ENCODE peak calls at places on chromosomes 1 and 21, in nine cellular contexts. A is CD4-positive, alpha-beta memory T cell; G is dorsolateral prefrontal cortex; T is spleen; I is ovary; D is IMR-90; X is H1; Z is Peyer's patch; C is substantia nigra. V is an unnamed sample.

GRCh38 chr1:196034080-196034706 is 574.0 kb downstream of the KCNT2 start:
- DNase-seq in T (no peak), Z (no peak), A (no peak), G (no peak), X (no peak), C (no peak), I (no peak), D (no peak), V (no peak)

GRCh38 chr1:170927955-170928850 is 7.1 kb upstream of the MROH9 start:
- DNase-seq in C (no peak), D (no peak), Z (no peak), I (no peak), X (no peak), G (no peak), A (no peak), T (no peak), V (no peak)

GRCh38 chr1:183239220-183239742 is 53.2 kb downstream of the LAMC2 start:
- DNase-seq in X (no peak), C (no peak), Z (no peak), D (no peak), G (no peak), T (no peak), A (no peak), I (no peak), V (no peak)

GRCh38 chr21:36188081-36188681 is 31.6 kb downstream of the DOP1B start:
- DNase-seq in Z (peak; percentile 81), I (no peak), C (no peak), D (no peak), X (no peak), A (no peak), G (no peak), T (peak; percentile 40), V (no peak)

GRCh38 chr1:73452522-73452921 is 745.5 kb downstream of the LRRIQ3 start:
- DNase-seq in A (no peak), D (no peak), I (no peak), C (no peak), X (no peak), G (no peak), T (no peak), Z (no peak), V (no peak)

GRCh38 chr1:245406426-245406825 is 251.6 kb downstream of the KIF26B start:
- DNase-seq in T (no peak), D (no peak), I (no peak), C (no peak), A (no peak), X (no peak), G (no peak), Z (no peak), V (no peak)

GRCh38 chr1:178011864-178012476 is 42.1 kb upstream of the SEC16B start:
- DNase-seq in X (no peak), G (no peak), A (no peak), I (no peak), Z (no peak), T (no peak), D (no peak), C (no peak), V (no peak)

GRCh38 chr1:220321758-220322157 is 49.5 kb upstream of the RAB3GAP2 start:
- DNase-seq in G (no peak), D (no peak), A (no peak), T (no peak), I (no peak), Z (no peak), C (no peak), X (no peak), V (no peak)

DNA sequence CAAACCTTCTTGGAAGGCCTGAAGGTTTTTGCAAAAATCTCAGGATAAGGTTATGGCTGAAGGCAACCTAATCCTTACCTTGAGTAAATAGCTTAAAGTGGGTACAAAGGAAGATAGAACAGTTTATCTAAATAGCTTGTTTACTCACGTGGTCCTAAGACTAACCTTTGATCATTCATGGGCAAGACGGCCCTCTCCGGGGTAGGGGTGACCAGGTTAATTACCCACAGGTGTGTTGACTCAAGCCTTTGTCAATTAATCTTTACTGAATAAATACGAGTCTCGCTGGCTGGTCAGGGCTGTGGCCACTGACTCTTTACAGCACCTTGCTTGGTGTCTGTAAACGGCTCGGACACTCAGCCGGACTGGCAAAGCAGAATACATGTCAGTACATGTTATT is 10.8 kb downstream of the AADACL4 start:
- DNase-seq in X (no peak), I (no peak), D (no peak), T (no peak), C (no peak), G (no peak), Z (no peak), A (no peak), V (no peak)
- H3K27ac ChIP-seq in X (no peak overlapping the region), I (no peak overlapping the region), D (no peak overlapping the region), T (no peak overlapping the region), C (no peak overlapping the region), G (no peak overlapping the region), Z (no peak overlapping the region), A (no peak overlapping the region), V (no peak overlapping the region)

GRCh38 chr1:197774691-197775281 is 494 bp downstream of the DENND1B start:
- DNase-seq in Z (peak; percentile 69), A (peak; percentile 65), X (no peak), T (peak; percentile 93), I (peak; percentile 48), G (no peak), D (peak; percentile 41), C (no peak), V (peak; percentile 45)

GRCh38 chr1:197775282-197776262 is at the start of gene DENND1B:
- DNase-seq in Z (peak; percentile 96), X (no peak), G (peak; percentile 48), I (peak; percentile 59), A (peak; percentile 88), C (peak; percentile 42), T (peak; percentile 98), D (peak; percentile 61), V (peak; percentile 82)

GRCh38 chr1:197773856-197774255 is 1.4 kb downstream of the DENND1B start:
- DNase-seq in X (no peak), I (no peak), D (no peak), G (no peak), T (no peak), Z (no peak), A (no peak), C (no peak), V (no peak)

GRCh38 chr1:197778326-197778922 is 3.1 kb upstream of the DENND1B start:
- DNase-seq in A (no peak), X (no peak), T (no peak), Z (no peak), I (no peak), D (no peak), G (no peak), C (no peak), V (no peak)

GRCh38 chr1:197776348-197777082 is 1.2 kb upstream of the DENND1B start:
- DNase-seq in C (no peak), D (peak; percentile 93), G (no peak), Z (no peak), T (no peak), I (no peak), X (no peak), A (peak; percentile 68), V (no peak)
- H3K27ac ChIP-seq in C (no peak overlapping the region), D (peak overlapping the region; percentile 36), G (no peak overlapping the region), Z (peak overlapping the region; percentile 97), T (peak overlapping the region; percentile 72), I (peak overlapping the region; percentile 92), X (no peak overlapping the region), A (peak overlapping the region; percentile 68), V (peak overlapping the region; percentile 74)

DNA sequence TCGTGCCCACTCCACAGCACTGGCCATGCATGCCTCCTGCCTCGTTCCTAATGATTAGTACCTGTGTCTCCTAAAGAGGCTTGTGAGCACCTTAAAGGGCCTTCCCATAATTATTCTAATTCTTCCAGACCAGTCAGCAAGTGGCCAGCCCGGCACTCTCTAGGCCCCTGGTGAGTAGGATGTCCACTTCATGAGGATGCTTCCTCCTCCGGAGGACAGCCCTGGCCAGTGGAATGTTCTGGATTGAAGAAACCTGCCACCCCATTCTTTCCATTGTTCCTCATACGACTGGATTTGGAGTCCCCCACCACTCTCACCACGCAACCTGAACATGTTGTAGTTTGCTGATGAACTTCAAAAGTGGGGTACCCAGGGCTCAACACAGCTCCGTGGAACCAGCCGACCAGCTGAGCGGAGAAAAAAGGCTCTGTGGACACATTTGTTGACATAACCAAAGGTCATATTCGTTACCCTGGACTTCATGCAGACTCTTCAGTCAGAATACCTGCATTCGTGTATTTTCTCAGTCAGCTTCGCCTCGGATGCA is 46.7 kb upstream of the LBR start:
- DNase-seq in G (no peak), I (no peak), X (no peak), T (no peak), Z (no peak), A (no peak), C (no peak), D (no peak), V (no peak)
- H3K27ac ChIP-seq in G (peak overlapping the region; percentile 75), I (no peak overlapping the region), X (no peak overlapping the region), T (no peak overlapping the region), Z (no peak overlapping the region), A (no peak overlapping the region), C (peak overlapping the region; percentile 49), D (no peak overlapping the region), V (no peak overlapping the region)

GRCh38 chr1:21295545-21295944 is 5.3 kb upstream of the ECE1 start:
- DNase-seq in C (no peak), I (no peak), D (no peak), T (no peak), X (no peak), A (no peak), Z (no peak), G (no peak), V (no peak)

GRCh38 chr1:21293537-21294265 is 3.4 kb upstream of the ECE1 start:
- DNase-seq in A (peak; percentile 81), I (no peak), T (peak; percentile 86), Z (peak; percentile 73), X (no peak), D (no peak), C (no peak), G (no peak), V (peak; percentile 59)

GRCh38 chr1:21292991-21293536 is 2.8 kb upstream of the ECE1 start:
- DNase-seq in Z (peak; percentile 78), T (no peak), X (no peak), C (no peak), G (no peak), D (no peak), A (peak; percentile 81), I (no peak), V (peak; percentile 50)

GRCh38 chr1:21295059-21295401 is 4.8 kb upstream of the ECE1 start:
- DNase-seq in I (no peak), X (no peak), C (no peak), G (no peak), A (peak; percentile 83), T (no peak), Z (no peak), D (peak; percentile 65), V (peak; percentile 45)

DNA sequence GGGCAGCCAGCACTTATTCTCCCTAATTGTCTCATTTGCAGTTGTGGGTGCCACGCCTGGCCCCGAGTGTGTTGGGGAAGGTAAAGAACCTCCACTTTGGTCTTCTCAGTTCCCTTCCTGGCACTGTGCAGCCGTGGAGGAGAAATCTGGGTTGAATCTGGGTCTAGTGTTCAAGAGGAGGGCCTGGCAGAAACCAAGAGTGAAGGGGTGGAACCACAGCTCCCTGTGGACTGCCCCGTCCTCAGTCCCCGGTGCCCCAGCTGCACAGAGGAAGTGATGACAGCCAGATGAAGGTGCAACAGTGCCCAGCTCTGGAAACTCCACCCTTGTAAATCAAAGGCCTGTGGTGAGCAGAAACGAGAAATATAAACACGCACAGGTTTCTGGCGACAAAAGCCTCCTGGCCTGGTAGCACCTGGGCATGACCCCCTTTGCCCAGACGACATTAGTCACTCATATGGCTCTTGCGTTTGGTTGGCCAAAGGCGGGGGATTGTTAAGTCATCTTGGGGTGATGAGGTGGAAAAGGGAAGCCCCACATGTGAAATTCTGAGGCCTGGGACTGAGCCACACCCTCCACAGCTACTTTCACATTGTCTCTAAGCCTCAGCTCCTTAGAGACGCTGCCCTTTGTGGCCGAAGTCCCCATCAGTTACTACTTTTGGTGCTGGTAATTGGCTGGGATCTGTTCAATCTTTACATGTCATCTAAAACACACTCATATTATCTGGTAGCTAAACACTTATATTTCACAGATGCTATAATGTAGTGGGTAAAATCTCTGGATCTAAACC is 4.2 kb upstream of the ECE1 start:
- DNase-seq in X (no peak), C (no peak), D (no peak), Z (peak; percentile 93), T (peak; percentile 95), A (peak; percentile 99), I (no peak), G (no peak), V (peak; percentile 94)
- H3K27ac ChIP-seq in X (no peak overlapping the region), C (no peak overlapping the region), D (no peak overlapping the region), Z (peak overlapping the region; percentile 57), T (peak overlapping the region; percentile 79), A (peak overlapping the region; percentile 99), I (no peak overlapping the region), G (no peak overlapping the region), V (peak overlapping the region; percentile 94)

V was measured in naive thymus-derived CD4-positive, alpha-beta T cell.